ENCODE peak calls at places on chromosomes 7 and 10, in four cellular contexts. E, A, F and C are unnamed samples.

GRCh38 chr10:132514841-132515521 is 22.6 kb upstream of the INPP5A start:
- DNase-seq in F (no peak), E (no peak), A (no peak), C (no peak)

GRCh38 chr10:47449979-47450378 is 33.9 kb downstream of the ANXA8 start:
- DNase-seq in A (no peak), E (no peak), F (no peak), C (no peak)

GRCh38 chr7:99042957-99043356 is 101.0 kb downstream of the SMURF1 start:
- DNase-seq in A (no peak), E (peak), F (no peak), C (peak)

GRCh38 chr10:110993024-110993693 is 73.8 kb downstream of the SHOC2 start:
- DNase-seq in A (no peak), F (no peak), E (peak), C (peak)

GRCh38 chr10:103648951-103649532 is 155.5 kb downstream of the NEURL1 start:
- DNase-seq in F (no peak), E (peak), A (no peak), C (peak)

GRCh38 chr7:45153238-45153637 is 4.4 kb upstream of the RAMP3 start:
- DNase-seq in F (no peak), E (no peak), A (no peak), C (no peak)

GRCh38 chr10:45058580-45058979 is 57.9 kb downstream of the ZNF22 start:
- DNase-seq in F (no peak), A (no peak), E (peak), C (no peak)

GRCh38 chr7:88361357-88361756 is 54.7 kb upstream of the STEAP4 start:
- DNase-seq in E (no peak), A (peak), F (no peak), C (no peak)

GRCh38 chr10:124354411-124355382 is 64.0 kb downstream of the OAT start:
- DNase-seq in A (no peak), E (peak), F (no peak), C (peak)

GRCh38 chr10:71213761-71214440 is 1.5 kb downstream of the UNC5B start:
- DNase-seq in A (no peak), F (no peak), E (peak), C (peak)

GRCh38 chr7:25856056-25856780 is 295.8 kb upstream of the NFE2L3 start:
- DNase-seq in E (no peak), A (peak), F (no peak), C (peak)

GRCh38 chr10:30070001-30070759 is 10.8 kb upstream of the JCAD start:
- DNase-seq in E (peak), F (no peak), A (no peak), C (no peak)

GRCh38 chr10:73940634-73941221 is 29.8 kb downstream of the PLAU start:
- DNase-seq in F (no peak), A (no peak), E (peak), C (peak)

GRCh38 chr10:70256463-70256862 is 23.2 kb upstream of the PPA1 start:
- DNase-seq in E (no peak), A (no peak), F (no peak), C (no peak)

GRCh38 chr7:102833343-102833742 is 79.5 kb upstream of the LRRC17 start:
- DNase-seq in E (no peak), A (no peak), F (no peak), C (peak)

GRCh38 chr7:30907527-30908267 is 4.0 kb upstream of the AQP1 start:
- DNase-seq in E (no peak), A (no peak), F (no peak), C (peak)

GRCh38 chr10:94205370-94205930 is 157.3 kb downstream of the NOC3L start:
- DNase-seq in E (peak), F (no peak), A (no peak), C (peak)

GRCh38 chr10:117412469-117413005 is 37.3 kb upstream of the PDZD8 start:
- DNase-seq in F (no peak), E (no peak), A (no peak), C (no peak)

GRCh38 chr10:92822964-92823363 is 25.4 kb upstream of the EXOC6 start:
- DNase-seq in E (peak), A (no peak), F (no peak), C (peak)

GRCh38 chr7:25889765-25890164 is 262.2 kb upstream of the NFE2L3 start:
- DNase-seq in E (no peak), F (no peak), A (no peak), C (no peak)

GRCh38 chr10:6985644-6986043 is 405.6 kb upstream of the PRKCQ start:
- DNase-seq in E (no peak), A (no peak), F (no peak), C (no peak)

GRCh38 chr7:144439717-144440116 is 36.2 kb upstream of the NOBOX start:
- DNase-seq in E (no peak), F (no peak), A (no peak), C (no peak)

GRCh38 chr7:70338061-70338460 is 739.8 kb downstream of the AUTS2 start:
- DNase-seq in A (peak), E (no peak), F (no peak), C (no peak)

GRCh38 chr7:66176914-66177313 is 28.2 kb upstream of the TPST1 start:
- DNase-seq in E (no peak), A (no peak), F (no peak), C (no peak)

GRCh38 chr7:54831046-54831643 is 72.1 kb upstream of the SEC61G start:
- DNase-seq in E (no peak), F (no peak), A (no peak), C (peak)

GRCh38 chr10:96693431-96693830 is 26.9 kb downstream of the PIK3AP1 start:
- DNase-seq in F (no peak), A (no peak), E (no peak), C (no peak)

GRCh38 chr7:114922652-114923402 is 933 bp downstream of the MDFIC start:
- DNase-seq in E (peak), A (peak), F (no peak), C (peak)

GRCh38 chr7:27167170-27167505 is 1.8 kb upstream of the HOXA9 start:
- DNase-seq in F (no peak), E (no peak), A (no peak), C (peak)

GRCh38 chr10:28796606-28797512 is 119.5 kb downstream of the BAMBI start:
- DNase-seq in A (no peak), F (no peak), E (peak), C (peak)

GRCh38 chr7:142612264-142612881 is 136.9 kb upstream of the PRSS1 start:
- DNase-seq in E (peak), A (no peak), F (no peak), C (peak)